ENCODE peak calls at places on chromosomes 6 and 20, in ten cellular contexts. K is GM23338, W is spleen, U is breast epithelium, V is HepG2, Z is SK-N-SH, A is K562, I is GM12892, Q is suprapubic skin, D is stomach. G is an unnamed sample.

GRCh38 chr6:90079555-90080490 is 185.6 kb downstream of the GJA10 start:
- DNase-seq in K (no peak), W (no peak), U (no peak), V (no peak), Z (no peak), A (no peak), I (no peak), Q (no peak), D (no peak), G (no peak)

GRCh38 chr6:166627875-166628849 is 1.1 kb upstream of the RPS6KA2 start:
- DNase-seq in K (peak), W (peak), U (peak), V (peak), Z (peak), A (peak), I (peak), Q (peak), D (peak), G (no peak)

GRCh38 chr6:79377830-79378460 is 143.5 kb upstream of the HMGN3 start:
- DNase-seq in K (peak), W (no peak), U (no peak), V (no peak), Z (no peak), A (no peak), I (no peak), Q (no peak), D (no peak), G (no peak)

GRCh38 chr6:31737315-31738047 is 1.2 kb upstream of the CLIC1 start:
- DNase-seq in K (peak), W (no peak), U (no peak), V (peak), Z (no peak), A (no peak), I (no peak), Q (no peak), D (no peak), G (no peak)

GRCh38 chr20:1283522-1284210 is 17.6 kb downstream of the SNPH start:
- DNase-seq in K (no peak), W (no peak), U (no peak), V (no peak), Z (no peak), A (no peak), I (no peak), Q (peak), D (no peak), G (no peak)

GRCh38 chr6:137799950-137800568 is 67.0 kb upstream of the TNFAIP3 start:
- DNase-seq in K (peak), W (no peak), U (no peak), V (peak), Z (peak), A (peak), I (no peak), Q (no peak), D (no peak), G (no peak)

GRCh38 chr6:3001773-3002293 is 2.1 kb downstream of the NQO2 start:
- DNase-seq in K (peak), W (no peak), U (no peak), V (peak), Z (no peak), A (peak), I (no peak), Q (peak), D (no peak), G (no peak)

GRCh38 chr20:63357921-63358905 is 2.9 kb downstream of the CHRNA4 start:
- DNase-seq in K (no peak), W (no peak), U (no peak), V (no peak), Z (no peak), A (no peak), I (no peak), Q (no peak), D (peak), G (no peak)

GRCh38 chr20:50121858-50122271 is 8.9 kb upstream of the UBE2V1 start:
- DNase-seq in K (peak), W (no peak), U (no peak), V (no peak), Z (peak), A (peak), I (no peak), Q (no peak), D (no peak), G (peak)

GRCh38 chr20:12605751-12606150 is 403.0 kb upstream of the SPTLC3 start:
- DNase-seq in K (no peak), W (no peak), U (no peak), V (no peak), Z (no peak), A (no peak), I (no peak), Q (no peak), D (no peak), G (no peak)

GRCh38 chr6:47133230-47134000 is 91.3 kb upstream of the ADGRF1 start:
- DNase-seq in K (no peak), W (no peak), U (no peak), V (no peak), Z (no peak), A (no peak), I (no peak), Q (no peak), D (no peak), G (no peak)

GRCh38 chr6:136549359-136550044 is 720 bp downstream of the MAP7 start:
- DNase-seq in K (peak), W (peak), U (no peak), V (no peak), Z (peak), A (peak), I (no peak), Q (no peak), D (peak), G (no peak)

DNA sequence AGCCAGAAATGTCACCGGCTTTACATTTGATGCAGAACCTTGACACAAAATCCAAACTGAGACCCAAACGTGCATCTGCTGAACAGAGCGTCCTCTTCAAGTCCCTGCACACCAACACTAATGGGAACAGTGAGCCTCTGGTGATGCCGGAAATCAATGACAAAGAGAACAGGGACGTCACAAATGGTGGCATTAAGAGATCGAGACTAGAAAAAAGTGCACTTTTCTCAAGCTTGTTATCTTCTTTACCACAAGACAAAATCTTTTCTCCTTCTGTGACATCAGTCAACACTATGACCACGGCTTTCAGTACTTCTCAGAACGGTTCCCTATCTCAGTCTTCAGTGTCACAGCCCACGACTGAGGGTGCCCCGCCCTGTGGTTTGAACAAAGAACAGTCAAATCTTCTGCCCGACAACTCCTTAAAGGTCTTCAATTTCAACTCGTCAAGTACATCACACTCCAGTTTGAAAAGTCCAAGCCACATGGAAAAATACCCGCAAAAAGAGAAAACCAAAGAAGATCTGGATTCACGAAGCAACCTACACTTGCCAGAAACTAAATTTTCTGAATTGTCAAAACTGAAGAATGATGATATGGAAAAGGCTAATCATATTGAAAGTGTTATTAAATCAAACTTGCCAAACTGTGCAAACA is 108.5 kb downstream of the RTN4IP1 start:
- DNase-seq in K (no peak), W (peak), U (no peak), V (no peak), Z (no peak), A (peak), I (no peak), Q (no peak), D (peak), G (no peak)
- TF ChIP-seq POLR2AphosphoS5 in K (no peak), W (peak), U (no peak), V (no peak), Z (no peak), A (peak), I (peak), Q (no peak), D (peak), G (no peak)

DNA sequence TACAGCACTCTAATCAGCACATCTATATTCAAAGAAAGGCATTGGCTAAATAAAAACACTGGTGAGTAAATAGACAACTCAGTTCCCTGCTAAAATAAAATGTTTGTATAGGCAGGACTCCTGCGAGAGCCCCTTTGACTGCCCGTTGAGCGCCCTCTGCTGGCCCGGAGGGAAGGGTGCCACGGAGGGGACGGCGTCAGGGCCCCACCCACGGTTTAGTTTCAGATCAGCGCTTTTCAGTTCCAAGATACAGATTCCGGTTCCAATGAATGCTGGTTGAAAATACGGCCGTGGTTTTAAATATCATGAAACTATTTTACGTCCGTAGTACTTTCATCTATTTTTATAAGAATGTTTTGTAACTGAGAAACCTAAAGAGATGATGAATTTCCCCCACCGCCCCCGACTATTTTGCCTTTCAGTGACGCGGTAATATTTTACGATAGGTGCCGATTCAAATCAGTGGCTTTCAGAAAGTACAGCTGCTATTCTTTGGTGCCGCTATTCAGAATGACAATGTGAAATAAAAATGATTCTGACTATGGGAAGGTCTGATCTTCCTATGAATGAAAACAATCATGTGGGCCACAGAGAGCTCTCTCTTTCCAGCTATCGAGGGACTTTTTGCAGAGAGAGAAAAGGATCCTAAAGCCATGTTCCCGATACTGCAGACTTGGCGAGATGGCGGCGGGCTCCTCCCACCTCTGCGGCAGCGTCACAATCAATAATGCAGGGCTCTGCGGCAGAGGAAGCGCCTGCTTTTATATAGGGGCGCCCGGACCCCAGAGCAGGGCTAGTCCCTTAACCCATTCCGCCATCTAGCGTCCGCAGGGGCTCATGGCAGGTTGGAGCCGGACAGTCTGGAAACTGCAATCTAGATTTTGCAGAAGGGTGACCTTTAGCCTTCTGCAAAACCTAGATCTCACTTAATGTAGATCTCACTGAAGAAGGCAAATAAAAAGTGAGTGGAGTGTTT is 10.6 kb upstream of the CCN6 start:
- DNase-seq in K (peak), W (peak), U (peak), V (peak), Z (peak), A (peak), I (peak), Q (peak), D (peak), G (peak)
- TF ChIP-seq POLR2AphosphoS5 in K (peak), W (peak), U (peak), V (no peak), Z (peak), A (no peak), I (no peak), Q (no peak), D (peak), G (peak)

GRCh38 chr6:27668442-27669275 is 195.8 kb upstream of the ZNF184 start:
- DNase-seq in K (peak), W (no peak), U (no peak), V (peak), Z (peak), A (peak), I (no peak), Q (no peak), D (no peak), G (no peak)
- TF ChIP-seq POLR2AphosphoS5 in K (no peak), W (no peak), U (no peak), V (no peak), Z (no peak), A (no peak), I (no peak), Q (no peak), D (no peak), G (no peak)

DNA sequence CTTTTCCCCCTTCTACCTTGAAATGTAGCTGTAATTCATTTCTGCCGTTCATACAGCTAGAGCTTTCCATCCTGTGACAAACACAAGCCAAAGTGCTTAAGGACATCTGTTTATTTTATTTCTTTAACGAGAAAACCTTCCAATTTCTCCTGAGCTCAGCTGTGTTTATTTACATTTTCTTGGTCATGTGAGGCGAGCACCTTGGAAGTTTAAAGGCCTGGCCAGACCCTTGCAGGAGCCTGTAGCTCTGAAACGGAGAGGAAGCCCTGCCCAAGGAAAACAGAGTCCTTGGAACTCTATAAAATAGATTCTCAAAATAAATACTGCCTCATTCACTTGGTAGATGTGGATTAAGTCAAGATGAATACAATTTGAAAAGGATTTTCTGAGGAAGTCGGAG is 223.1 kb downstream of the EYA2 start:
- DNase-seq in K (no peak), W (no peak), U (no peak), V (no peak), Z (no peak), A (no peak), I (no peak), Q (no peak), D (peak), G (no peak)
- TF ChIP-seq POLR2AphosphoS5 in K (no peak), W (no peak), U (no peak), V (no peak), Z (no peak), A (no peak), I (no peak), Q (no peak), D (no peak), G (no peak)

DNA sequence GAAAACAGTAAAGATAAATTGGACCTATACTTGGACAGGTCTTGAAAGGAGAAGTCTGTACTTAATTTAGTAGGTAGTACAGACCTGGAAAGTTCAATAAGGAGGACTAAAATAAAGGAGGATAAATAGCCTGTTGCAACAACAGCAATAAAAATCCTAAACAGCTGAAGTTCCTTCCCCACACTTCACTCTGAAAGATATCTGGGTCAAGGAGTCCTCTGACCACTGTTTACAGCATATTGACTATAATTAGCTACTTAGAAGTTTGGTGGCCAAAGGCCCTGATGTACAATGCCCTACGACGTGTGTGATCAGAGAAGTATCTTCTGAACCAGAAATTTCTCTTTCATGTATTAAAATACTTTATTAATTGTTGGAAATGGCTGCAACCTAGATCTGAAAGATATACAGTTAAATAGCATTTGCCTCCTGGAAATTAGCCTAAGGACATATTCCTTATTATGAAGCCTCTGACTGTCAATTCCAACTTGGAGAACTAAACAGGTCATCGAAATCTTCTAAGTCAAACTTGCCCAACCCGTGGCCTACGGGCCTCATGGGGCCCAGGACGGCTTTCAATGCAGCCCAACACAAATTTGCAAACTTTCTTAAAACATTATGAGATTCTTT is 82.8 kb downstream of the KIF13A start:
- DNase-seq in K (no peak), W (no peak), U (no peak), V (no peak), Z (no peak), A (no peak), I (no peak), Q (no peak), D (no peak), G (no peak)
- TF ChIP-seq POLR2AphosphoS5 in K (no peak), W (no peak), U (no peak), V (no peak), Z (no peak), A (no peak), I (no peak), Q (no peak), D (no peak), G (no peak)

G was measured in SK-N-MC.